ENCODE peak calls at places on chromosome 11, in seven cellular contexts. B is ovary, L is left ventricle myocardium inferior, R is fibroblast of mammary gland, N is Calu3, I is PC-3, E is AG09319. W is an unnamed sample.

GRCh38 chr11:86040919-86041318 is 28.0 kb downstream of the PICALM start:
- DNase-seq in E (no peak), I (no peak), R (no peak), N (no peak), L (no peak), B (no peak), W (no peak)

GRCh38 chr11:67274768-67275605 is 8.7 kb downstream of the GRK2 start:
- DNase-seq in E (no peak), L (peak; percentile 75), B (no peak), I (no peak), R (no peak), N (no peak), W (peak; percentile 4)

GRCh38 chr11:93288767-93289166 is 41.8 kb upstream of the DEUP1 start:
- DNase-seq in I (no peak), E (no peak), B (no peak), R (no peak), L (no peak), N (no peak), W (no peak)

GRCh38 chr11:16613401-16614381 is 124.8 kb upstream of the C11orf58 start:
- DNase-seq in B (peak; percentile 84), E (peak; percentile 27), I (peak; percentile 84), R (peak; percentile 75), N (peak; percentile 89), L (peak; percentile 90), W (peak; percentile 24)

GRCh38 chr11:126459691-126460404 is 104.4 kb downstream of the ST3GAL4 start:
- DNase-seq in R (peak; percentile 94), E (peak; percentile 77), N (no peak), I (no peak), L (no peak), B (no peak), W (no peak)

GRCh38 chr11:69651834-69652620 is 11.1 kb downstream of the CCND1 start:
- DNase-seq in R (no peak), N (no peak), I (no peak), B (no peak), L (no peak), E (no peak), W (no peak)

GRCh38 chr11:105598371-105598770 is 11.5 kb upstream of the GRIA4 start:
- DNase-seq in B (no peak), I (no peak), L (no peak), E (no peak), R (no peak), N (no peak), W (no peak)

GRCh38 chr11:30830666-30831065 is 244.5 kb upstream of the MPPED2 start:
- DNase-seq in B (peak; percentile 35), L (no peak), E (no peak), I (no peak), R (no peak), N (no peak), W (no peak)

GRCh38 chr11:3159296-3160190 is 5.6 kb downstream of the OSBPL5 start:
- DNase-seq in I (no peak), N (no peak), E (no peak), R (peak; percentile 29), B (peak; percentile 69), L (peak; percentile 81), W (no peak)

GRCh38 chr11:17259931-17260499 is 16.5 kb upstream of the NUCB2 start:
- DNase-seq in E (no peak), N (no peak), I (no peak), L (no peak), B (no peak), R (peak; percentile 11), W (no peak)

GRCh38 chr11:43922974-43923326 is 19.5 kb upstream of the C11orf96 start:
- DNase-seq in E (no peak), I (no peak), N (no peak), R (no peak), B (no peak), L (no peak), W (no peak)

GRCh38 chr11:3161309-3161708 is 3.8 kb downstream of the OSBPL5 start:
- DNase-seq in N (no peak), I (no peak), R (peak; percentile 69), L (peak; percentile 25), B (peak; percentile 32), E (no peak), W (no peak)

GRCh38 chr11:82864268-82864667 is 36.0 kb downstream of the PRCP start:
- DNase-seq in N (peak; percentile 61), I (peak; percentile 82), B (peak; percentile 19), L (peak; percentile 20), R (peak; percentile 80), E (peak; percentile 10), W (no peak)

GRCh38 chr11:3853935-3854659 is 1.4 kb upstream of the STIM1 start:
- DNase-seq in B (no peak), I (no peak), L (peak; percentile 21), E (no peak), N (no peak), R (no peak), W (peak; percentile 70)

GRCh38 chr11:8767466-8768142 is 85.0 kb downstream of the RPL27A start:
- DNase-seq in R (peak; percentile 37), E (no peak), I (peak; percentile 26), N (no peak), B (no peak), L (no peak), W (no peak)

GRCh38 chr11:105573091-105573490 is 36.8 kb upstream of the GRIA4 start:
- DNase-seq in N (no peak), L (no peak), R (no peak), I (no peak), E (no peak), B (no peak), W (no peak)

GRCh38 chr11:103988595-103988969 is 47.9 kb upstream of the DDI1 start:
- DNase-seq in L (no peak), I (peak; percentile 82), R (peak; percentile 70), B (no peak), N (no peak), E (no peak), W (no peak)

GRCh38 chr11:2578934-2579280 is 120.9 kb downstream of the KCNQ1OT1 start:
- DNase-seq in R (no peak), B (no peak), I (no peak), N (no peak), E (no peak), L (no peak), W (no peak)

GRCh38 chr11:101030692-101031091 is 98.9 kb downstream of the PGR start:
- DNase-seq in N (no peak), B (no peak), E (no peak), I (no peak), L (no peak), R (no peak), W (no peak)

GRCh38 chr11:103491777-103492176 is 382.6 kb downstream of the DYNC2H1 start:
- DNase-seq in I (peak; percentile 17), E (no peak), N (no peak), L (no peak), R (no peak), B (no peak), W (no peak)

GRCh38 chr11:115676206-115676605 is 172.0 kb upstream of the CADM1 start:
- DNase-seq in R (no peak), B (no peak), L (no peak), N (no peak), I (no peak), E (no peak), W (no peak)

GRCh38 chr11:17012712-17013547 is 1.3 kb downstream of the PLEKHA7 start:
- DNase-seq in L (peak; percentile 55), B (peak; percentile 60), N (peak; percentile 84), I (peak; percentile 94), E (no peak), R (peak; percentile 93), W (no peak)

GRCh38 chr11:130780437-130780836 is 135.8 kb downstream of the SNX19 start:
- DNase-seq in B (no peak), E (no peak), I (no peak), N (no peak), L (no peak), R (no peak), W (no peak)

GRCh38 chr11:82936261-82936660 is 34.7 kb downstream of the DDIAS start:
- DNase-seq in B (no peak), N (no peak), I (peak; percentile 86), R (peak; percentile 54), E (no peak), L (no peak), W (no peak)

GRCh38 chr11:15745266-15745665 is 611.1 kb downstream of the SOX6 start:
- DNase-seq in B (no peak), L (no peak), N (no peak), E (no peak), I (peak; percentile 8), R (no peak), W (no peak)

GRCh38 chr11:35089724-35090505 is 49.1 kb upstream of the CD44 start:
- DNase-seq in B (no peak), L (no peak), I (no peak), N (no peak), E (no peak), R (no peak), W (no peak)

GRCh38 chr11:47917643-47918369 is 62.6 kb upstream of the PTPRJ start:
- DNase-seq in R (peak; percentile 89), E (peak; percentile 99), L (peak; percentile 78), B (peak; percentile 87), I (peak; percentile 7), N (peak; percentile 54), W (no peak)

GRCh38 chr11:72741429-72741833 is 10.8 kb downstream of the ARAP1 start:
- DNase-seq in I (peak; percentile 44), R (no peak), N (no peak), B (no peak), L (peak; percentile 42), E (no peak), W (no peak)

GRCh38 chr11:12893787-12894672 is 115.1 kb upstream of the RASSF10 start:
- DNase-seq in B (peak; percentile 73), N (peak; percentile 74), R (peak; percentile 57), I (peak; percentile 67), E (peak; percentile 15), L (peak; percentile 54), W (peak; percentile 22)

GRCh38 chr11:113477321-113477720 is 2.1 kb upstream of the DRD2 start:
- DNase-seq in I (no peak), E (no peak), B (no peak), L (no peak), R (no peak), N (no peak), W (no peak)
- TF ChIP-seq CTCF in I (peak; percentile 24), E (no peak), B (no peak), L (no peak), R (no peak), N (no peak), W (no peak)

DNA sequence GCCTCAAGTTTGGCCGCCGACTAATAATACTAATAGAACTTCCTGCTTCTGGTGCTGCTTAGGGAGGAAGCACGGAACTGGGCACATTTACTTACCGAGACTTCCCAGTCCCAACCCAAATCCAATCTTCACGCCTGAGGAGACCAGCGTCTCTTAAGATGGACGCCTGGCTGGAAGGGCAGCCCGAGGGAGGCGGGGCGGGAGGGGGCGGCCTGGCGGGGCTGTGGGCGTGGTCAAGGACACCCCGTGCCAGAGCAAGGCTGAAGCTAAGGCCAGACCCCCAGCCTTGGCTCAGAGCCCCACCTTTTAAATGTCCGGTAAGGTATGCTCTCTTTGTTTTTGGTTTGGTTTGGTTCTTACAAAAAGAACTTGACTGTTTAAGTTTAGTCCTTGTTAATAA is at the start of gene GDPD4:
- DNase-seq in I (no peak), B (no peak), R (no peak), N (no peak), E (no peak), L (no peak), W (no peak)
- TF ChIP-seq CTCF in I (no peak), B (no peak), R (no peak), N (no peak), E (no peak), L (no peak), W (no peak)

GRCh38 chr11:29447821-29448220 is 569.0 kb downstream of the KCNA4 start:
- DNase-seq in I (no peak), L (no peak), E (no peak), R (no peak), N (no peak), B (no peak), W (no peak)
- TF ChIP-seq CTCF in I (no peak), L (no peak), E (no peak), R (no peak), N (no peak), B (no peak), W (no peak)

GRCh38 chr11:11659567-11660341 is 37.9 kb upstream of the GALNT18 start:
- DNase-seq in N (no peak), B (no peak), L (no peak), E (no peak), I (no peak), R (no peak), W (no peak)
- TF ChIP-seq CTCF in N (no peak), B (no peak), L (peak; percentile 39), E (no peak), I (peak; percentile 44), R (peak; percentile 18), W (no peak)